ENCODE peak calls at places on chromosomes 16 and 17, in six cellular contexts. O, F, J, B, V and A are unnamed samples.

GRCh38 chr17:73068322-73069153 is 23.9 kb downstream of the SLC39A11 start:
- DNase-seq in O (peak), F (peak), B (no peak), V (no peak), J (no peak), A (peak)

GRCh38 chr17:37710344-37710886 is 34.4 kb downstream of the HNF1B start:
- DNase-seq in J (peak), O (peak), V (peak), F (peak), B (no peak), A (peak)

GRCh38 chr17:50604470-50604869 is 30.2 kb upstream of the ABCC3 start:
- DNase-seq in V (no peak), B (peak), J (peak), O (no peak), F (peak), A (peak)

GRCh38 chr16:8740775-8741355 is 56.6 kb downstream of the TMEM186 start:
- DNase-seq in F (no peak), J (peak), O (no peak), V (peak), B (no peak), A (no peak)

GRCh38 chr17:60256174-60256573 is 106.4 kb downstream of the CA4 start:
- DNase-seq in V (no peak), B (no peak), F (peak), J (no peak), O (no peak), A (no peak)

GRCh38 chr16:5336898-5337297 is 239.3 kb upstream of the EEF2KMT start:
- DNase-seq in O (no peak), B (no peak), J (no peak), F (no peak), V (no peak), A (no peak)

GRCh38 chr17:64247836-64248235 is 15.2 kb downstream of the TEX2 start:
- DNase-seq in O (no peak), V (no peak), J (no peak), F (no peak), B (no peak), A (no peak)

GRCh38 chr16:72833491-72833890 is 214.4 kb downstream of the ZFHX3 start:
- DNase-seq in O (no peak), J (no peak), V (no peak), B (no peak), F (no peak), A (no peak)

GRCh38 chr17:31072186-31072585 is 22.6 kb upstream of the NF1 start:
- DNase-seq in F (peak), J (no peak), O (peak), B (no peak), V (no peak), A (peak)

GRCh38 chr17:40179923-40180659 is 2.8 kb downstream of the RAPGEFL1 start:
- DNase-seq in J (no peak), B (no peak), O (peak), V (no peak), F (peak), A (peak)

GRCh38 chr17:1491406-1492248 is 859 bp downstream of the MYO1C start:
- DNase-seq in B (peak), F (peak), V (no peak), O (peak), J (peak), A (no peak)

GRCh38 chr16:86048882-86049585 is 150.1 kb downstream of the IRF8 start:
- DNase-seq in J (no peak), O (no peak), V (no peak), F (no peak), B (no peak), A (no peak)

GRCh38 chr17:33072421-33073175 is 81.0 kb downstream of the SPACA3 start:
- DNase-seq in B (no peak), O (no peak), V (no peak), F (no peak), J (no peak), A (no peak)

GRCh38 chr16:50296807-50297206 is 30.5 kb downstream of the ADCY7 start:
- DNase-seq in F (no peak), V (no peak), J (no peak), B (no peak), O (no peak), A (no peak)

GRCh38 chr17:50304781-50305404 is 30.6 kb downstream of the TMEM92 start:
- DNase-seq in J (peak), F (peak), B (no peak), V (no peak), O (no peak), A (no peak)

GRCh38 chr16:12793120-12793889 is 10.4 kb downstream of the CPPED1 start:
- DNase-seq in V (no peak), J (no peak), O (no peak), F (no peak), B (no peak), A (no peak)

GRCh38 chr17:78176548-78177025 is 8.2 kb downstream of the SYNGR2 start:
- DNase-seq in V (no peak), B (peak), F (peak), J (peak), O (no peak), A (peak)

GRCh38 chr17:2776589-2777241 is 19.5 kb upstream of the RAP1GAP2 start:
- DNase-seq in F (no peak), J (peak), B (no peak), V (no peak), O (no peak), A (no peak)

GRCh38 chr16:54159490-54160080 is 127.0 kb downstream of the IRX3 start:
- DNase-seq in B (no peak), J (no peak), V (no peak), O (no peak), F (no peak), A (no peak)

GRCh38 chr16:85998868-85999729 is 100.1 kb downstream of the IRF8 start:
- DNase-seq in B (no peak), O (no peak), V (no peak), J (no peak), F (no peak), A (no peak)

GRCh38 chr16:4744758-4745569 is 10.6 kb downstream of the DNAAF8 start:
- DNase-seq in J (no peak), B (no peak), F (no peak), O (no peak), V (no peak), A (no peak)

GRCh38 chr17:20091161-20092029 is 82.2 kb downstream of the SPECC1 start:
- DNase-seq in V (no peak), F (peak), J (peak), B (peak), O (no peak), A (peak)

GRCh38 chr16:8572063-8572918 is 18.0 kb downstream of the TMEM114 start:
- DNase-seq in V (no peak), F (no peak), J (no peak), B (no peak), O (no peak), A (no peak)

GRCh38 chr16:11205065-11205699 is 50.8 kb downstream of the SOCS1 start:
- DNase-seq in B (no peak), O (no peak), V (no peak), J (no peak), F (no peak), A (no peak)

GRCh38 chr16:28845173-28846079 is 722 bp downstream of the TUFM start:
- DNase-seq in F (no peak), O (no peak), V (peak), B (no peak), J (peak), A (peak)

GRCh38 chr16:81810361-81810760 is 31.3 kb downstream of the PLCG2 start:
- DNase-seq in O (no peak), J (no peak), F (no peak), B (no peak), V (no peak), A (no peak)

GRCh38 chr16:1278456-1278855 is 22.6 kb downstream of the TPSD1 start:
- DNase-seq in F (no peak), O (no peak), V (no peak), J (peak), B (no peak), A (no peak)

GRCh38 chr17:33303254-33303653 is 10.2 kb upstream of the ASIC2 start:
- DNase-seq in B (no peak), J (no peak), O (no peak), V (no peak), F (no peak), A (no peak)

GRCh38 chr17:49887744-49888360 is 40.0 kb upstream of the TAC4 start:
- DNase-seq in O (no peak), F (no peak), B (no peak), V (no peak), J (no peak), A (no peak)

GRCh38 chr17:32350662-32351418 is 883 bp downstream of the ZNF207 start:
- DNase-seq in V (peak), F (peak), O (peak), B (no peak), J (peak), A (peak)

GRCh38 chr17:36182176-36183000 is 6.0 kb upstream of the TBC1D3B start:
- DNase-seq in J (peak), O (no peak), V (no peak), B (no peak), F (no peak), A (peak)

GRCh38 chr17:79794659-79795511 is 2.0 kb downstream of the CBX8 start:
- DNase-seq in V (no peak), F (no peak), B (no peak), O (no peak), J (no peak), A (no peak)

GRCh38 chr16:67483150-67483549 is at the start of gene AGRP:
- DNase-seq in V (no peak), B (no peak), F (no peak), J (no peak), O (no peak), A (no peak)
- H3K4me3 ChIP-seq in V (no peak), B (peak), F (peak), J (peak), O (no peak), A (no peak)

GRCh38 chr16:48250520-48251278 is 3.4 kb upstream of the ABCC11 start:
- DNase-seq in V (no peak), O (no peak), F (no peak), J (no peak), B (no peak), A (no peak)

GRCh38 chr16:48256579-48257177 is 9.3 kb upstream of the ABCC11 start:
- DNase-seq in V (no peak), B (no peak), J (no peak), F (no peak), O (no peak), A (no peak)

GRCh38 chr16:48246066-48246465 is 1.3 kb downstream of the ABCC11 start:
- DNase-seq in V (no peak), O (no peak), J (no peak), F (peak), B (no peak), A (peak)

GRCh38 chr16:48247311-48247710 is at the start of gene ABCC11:
- DNase-seq in J (no peak), B (no peak), F (no peak), V (no peak), O (no peak), A (no peak)

GRCh38 chr16:48252013-48252412 is 4.7 kb upstream of the ABCC11 start:
- DNase-seq in J (no peak), V (no peak), B (no peak), O (no peak), F (no peak), A (no peak)
- TF ChIP-seq CTCF in J (no peak), V (no peak), B (no peak), O (no peak), F (no peak), A (no peak)

DNA sequence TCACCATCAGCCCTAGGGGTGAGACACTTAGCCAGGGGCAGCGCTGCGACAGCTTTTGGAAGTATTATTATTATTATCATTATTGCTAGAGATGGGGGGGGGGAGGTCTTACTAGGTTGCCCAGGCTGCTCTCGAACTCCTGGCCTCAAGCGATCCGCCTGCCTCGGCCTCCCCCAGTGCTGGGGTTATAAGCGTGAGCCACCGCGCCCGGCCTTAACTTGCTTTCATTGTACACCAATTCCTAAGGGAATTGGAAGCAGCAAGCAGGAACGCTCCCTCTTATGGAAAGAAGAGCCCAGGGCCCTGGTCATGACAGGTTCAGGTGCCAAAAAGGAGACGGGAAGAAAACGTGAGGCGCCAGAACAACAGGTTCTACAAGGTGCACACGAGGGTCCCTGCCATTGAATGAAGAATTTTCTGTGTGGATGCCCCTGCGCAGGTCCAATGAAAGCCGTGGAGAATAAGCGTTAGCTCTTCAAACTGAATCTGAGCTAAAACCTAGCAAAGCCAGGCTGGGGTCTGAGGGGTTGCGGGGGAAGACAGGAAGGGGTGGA is 522 bp upstream of the RPL38 start:
- DNase-seq in B (no peak), F (no peak), O (no peak), J (no peak), V (no peak), A (no peak)
- H3K4me3 ChIP-seq in B (peak), F (peak), O (no peak), J (peak), V (no peak), A (peak)

DNA sequence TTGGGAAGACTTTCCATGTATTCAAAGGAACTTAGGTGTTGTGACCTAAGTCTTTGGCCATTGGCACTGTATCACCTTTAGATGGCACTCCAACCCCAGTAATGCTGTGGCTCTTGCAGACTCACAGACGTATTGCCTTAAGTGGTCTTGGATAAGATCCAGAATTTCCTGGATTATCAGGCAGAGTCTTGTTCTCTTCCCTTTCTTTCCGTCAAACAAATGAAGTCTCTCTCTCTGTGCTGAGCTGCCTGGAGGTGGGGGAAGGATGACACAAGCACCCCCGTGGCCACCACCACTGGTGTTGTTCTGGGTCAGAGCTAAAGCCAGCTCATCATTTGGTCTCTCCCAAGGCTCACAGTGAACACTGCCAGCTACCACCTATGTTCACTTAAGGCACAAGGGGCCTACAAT is 789.9 kb upstream of the KIF2B start:
- DNase-seq in J (peak), V (peak), F (no peak), B (no peak), O (no peak), A (peak)
- TF ChIP-seq CTCF in J (no peak), V (peak), F (no peak), B (no peak), O (no peak), A (no peak)

GRCh38 chr16:84729716-84730320 is 30.0 kb downstream of the USP10 start:
- DNase-seq in O (no peak), J (no peak), B (no peak), V (no peak), F (peak), A (no peak)
- H3K4me3 ChIP-seq in O (peak), J (no peak), B (peak), V (peak), F (peak), A (peak)

GRCh38 chr17:48563385-48563838 is 14.7 kb downstream of the HOXB4 start:
- DNase-seq in O (no peak), B (no peak), V (no peak), J (no peak), F (peak), A (no peak)

GRCh38 chr17:48560452-48560817 is 15.5 kb upstream of the HOXB2 start:
- DNase-seq in O (no peak), F (no peak), J (no peak), V (no peak), B (no peak), A (no peak)

GRCh38 chr17:48563867-48564199 is 14.3 kb downstream of the HOXB4 start:
- DNase-seq in F (no peak), V (no peak), O (no peak), B (no peak), J (no peak), A (no peak)

GRCh38 chr17:48562934-48563333 is 15.2 kb downstream of the HOXB4 start:
- DNase-seq in O (no peak), B (no peak), V (no peak), J (no peak), F (no peak), A (no peak)

DNA sequence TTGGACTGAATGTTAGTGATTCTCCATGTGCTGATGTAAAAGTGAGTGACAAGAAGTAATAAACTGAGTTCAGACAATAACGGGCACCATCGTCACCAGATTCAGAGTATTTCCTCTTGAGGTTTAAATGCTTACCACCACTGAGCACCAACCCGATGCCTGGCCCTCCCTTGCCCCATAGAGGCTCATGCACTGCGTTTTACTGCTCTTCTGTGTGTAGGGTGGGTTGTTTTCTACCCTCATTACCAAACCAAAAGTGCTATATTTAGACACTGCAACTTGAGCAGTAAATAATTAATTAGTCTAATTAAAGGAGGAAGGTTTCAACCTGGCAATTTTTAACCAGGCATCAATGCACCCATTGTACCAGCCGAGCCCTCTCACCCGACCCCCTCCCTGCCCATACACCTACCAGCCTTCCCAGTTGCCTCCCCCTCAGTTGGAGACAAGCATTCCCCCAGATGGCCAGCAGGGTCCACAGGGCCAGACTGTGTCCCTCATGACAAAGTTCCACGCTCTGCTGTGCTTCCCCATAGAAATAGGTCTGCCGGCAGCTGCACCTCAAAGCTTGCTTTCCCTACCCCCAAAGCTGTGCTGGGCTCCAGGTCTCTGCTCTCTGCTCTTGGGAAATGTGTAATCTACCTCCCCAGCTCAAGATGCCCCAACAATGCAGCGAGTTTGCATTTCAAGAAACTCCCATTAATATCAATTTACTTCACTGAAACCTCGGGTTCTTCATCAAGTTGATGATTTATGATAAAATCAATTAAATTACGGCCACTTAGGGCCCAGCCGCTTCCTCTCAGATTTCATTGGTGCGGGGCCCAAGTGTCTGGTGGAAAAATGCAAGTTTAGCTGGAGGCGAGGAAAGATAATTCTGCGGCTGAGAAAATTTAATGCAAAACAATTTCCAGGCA is 16.0 kb downstream of the HOXB4 start:
- DNase-seq in F (no peak), B (no peak), V (no peak), J (no peak), O (no peak), A (no peak)
- TF ChIP-seq CTCF in F (peak), B (peak), V (no peak), J (no peak), O (no peak), A (peak)

DNA sequence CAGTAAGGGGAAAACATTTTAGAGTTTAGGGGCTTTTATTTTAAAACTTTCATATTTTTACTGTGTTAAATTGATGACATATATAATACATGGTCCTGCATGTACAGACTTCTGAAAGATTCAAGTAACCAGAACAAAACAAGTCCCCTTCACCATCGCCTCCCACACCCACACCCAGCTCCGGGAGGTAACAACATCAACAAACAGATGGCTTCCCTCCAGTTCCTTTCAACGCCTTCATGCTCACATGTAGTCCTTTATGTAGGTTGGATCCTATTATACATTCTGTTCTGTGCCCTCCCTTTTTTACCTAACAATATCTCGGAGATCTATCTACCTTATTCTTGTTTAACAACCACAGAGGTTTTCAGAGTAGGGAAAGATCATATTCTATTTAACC is 30.5 kb downstream of the GINS3 start:
- DNase-seq in J (no peak), F (no peak), B (peak), V (no peak), O (no peak), A (no peak)
- H3K4me3 ChIP-seq in J (no peak), F (no peak), B (peak), V (no peak), O (no peak), A (no peak)

DNA sequence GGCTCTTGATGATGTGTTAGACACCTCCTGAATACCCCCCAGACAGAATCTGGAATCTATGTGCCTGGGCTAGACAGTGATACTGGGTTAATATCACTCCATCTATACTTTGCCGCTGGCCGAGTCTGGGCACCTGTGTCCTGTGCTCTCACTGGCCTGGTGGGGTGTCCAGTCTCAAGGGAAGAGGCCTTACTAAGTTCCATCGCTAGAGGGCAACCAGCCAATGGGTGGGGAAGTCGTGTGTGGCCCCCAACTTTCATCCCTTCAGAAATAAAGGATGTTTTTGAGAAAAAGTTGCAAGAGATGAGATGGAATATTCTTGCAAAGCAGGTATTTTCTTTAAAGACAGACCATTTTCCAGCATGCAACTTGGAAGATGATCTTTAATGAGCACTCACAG is 1.6 kb upstream of the GLP2R start:
- DNase-seq in F (no peak), B (no peak), O (no peak), J (no peak), V (no peak), A (no peak)
- TF ChIP-seq CTCF in F (no peak), B (no peak), O (no peak), J (no peak), V (no peak), A (no peak)